ENCODE peak calls at places on chromosomes 12 and 14, in eight cellular contexts. A, L, P, N, M, H, Q and G are unnamed samples.
A peak's percentile ranks its signal among the peaks of the same experiment; 100 is the strongest.

GRCh38 chr12:53949631-53950440 is 4.9 kb upstream of the HOXC12 start:
- DNase-seq in A (no peak), L (no peak), P (no peak), N (no peak), M (peak; percentile 72), H (no peak), Q (peak; percentile 50), G (no peak)

GRCh38 chr12:98645572-98646067 is 530 bp downstream of the APAF1 start:
- DNase-seq in A (no peak), L (no peak), P (no peak), N (no peak), M (no peak), H (peak; percentile 20), Q (no peak), G (no peak)

GRCh38 chr12:109591041-109591440 is 17.4 kb downstream of the MVK start:
- DNase-seq in A (no peak), L (peak; percentile 93), P (no peak), N (no peak), M (no peak), H (no peak), Q (no peak), G (no peak)

GRCh38 chr12:75747572-75747995 is 236.2 kb upstream of the KRR1 start:
- DNase-seq in A (peak; percentile 92), L (no peak), P (no peak), N (peak; percentile 91), M (no peak), H (no peak), Q (no peak), G (no peak)

GRCh38 chr14:65772901-65773574 is 360.5 kb downstream of the FUT8 start:
- DNase-seq in A (no peak), L (no peak), P (no peak), N (no peak), M (no peak), H (no peak), Q (no peak), G (no peak)

GRCh38 chr14:50402965-50403364 is 6.3 kb upstream of the CDKL1 start:
- DNase-seq in A (peak; percentile 56), L (no peak), P (no peak), N (no peak), M (no peak), H (no peak), Q (no peak), G (no peak)

GRCh38 chr14:61561657-61562276 is 133.5 kb upstream of the HIF1A start:
- DNase-seq in A (peak; percentile 99), L (peak; percentile 46), P (peak; percentile 93), N (peak; percentile 90), M (peak; percentile 44), H (no peak), Q (peak; percentile 94), G (no peak)

GRCh38 chr12:112891093-112892024 is 15.4 kb upstream of the OAS1 start:
- DNase-seq in A (no peak), L (peak; percentile 73), P (no peak), N (no peak), M (no peak), H (no peak), Q (no peak), G (no peak)

GRCh38 chr12:132557969-132558856 is 52.2 kb downstream of the LRCOL1 start:
- DNase-seq in A (no peak), L (no peak), P (no peak), N (no peak), M (no peak), H (no peak), Q (peak; percentile 30), G (no peak)

GRCh38 chr12:27319394-27319793 is 13.2 kb upstream of the BMAL2 start:
- DNase-seq in A (peak; percentile 89), L (no peak), P (no peak), N (peak; percentile 74), M (no peak), H (no peak), Q (no peak), G (no peak)

GRCh38 chr14:73166399-73166798 is 30.1 kb downstream of the PSEN1 start:
- DNase-seq in A (no peak), L (no peak), P (no peak), N (no peak), M (no peak), H (no peak), Q (no peak), G (no peak)

GRCh38 chr12:17954788-17955187 is 135.2 kb downstream of the RERGL start:
- DNase-seq in A (no peak), L (no peak), P (no peak), N (no peak), M (no peak), H (peak; percentile 51), Q (no peak), G (peak; percentile 54)

GRCh38 chr14:72256055-72256454 is 323.8 kb downstream of the RGS6 start:
- DNase-seq in A (no peak), L (no peak), P (no peak), N (no peak), M (no peak), H (no peak), Q (no peak), G (no peak)

GRCh38 chr14:104023325-104024055 is 62.0 kb upstream of the ASPG start:
- DNase-seq in A (no peak), L (no peak), P (no peak), N (no peak), M (no peak), H (no peak), Q (no peak), G (no peak)

GRCh38 chr12:105706321-105706972 is 376.0 kb downstream of the C12orf75 start:
- DNase-seq in A (peak; percentile 70), L (no peak), P (peak; percentile 80), N (peak; percentile 66), M (peak; percentile 51), H (no peak), Q (no peak), G (no peak)

GRCh38 chr12:24596768-24597388 is 352.0 kb downstream of the BCAT1 start:
- DNase-seq in A (peak; percentile 58), L (peak; percentile 59), P (no peak), N (peak; percentile 77), M (no peak), H (no peak), Q (peak; percentile 24), G (peak; percentile 28)

GRCh38 chr14:95415993-95416392 is 96.3 kb upstream of the CLMN start:
- DNase-seq in A (no peak), L (no peak), P (no peak), N (no peak), M (no peak), H (no peak), Q (no peak), G (no peak)
- H3K27ac ChIP-seq in A (no peak overlapping the region), L (no peak overlapping the region), P (no peak overlapping the region), N (no peak overlapping the region), M (no peak overlapping the region), H (no peak overlapping the region), Q (no peak overlapping the region), G (no peak overlapping the region)

GRCh38 chr12:32588604-32589003 is 90.5 kb upstream of the DNM1L start:
- DNase-seq in A (no peak), L (no peak), P (no peak), N (no peak), M (no peak), H (no peak), Q (no peak), G (no peak)

GRCh38 chr12:32587536-32588346 is 91.4 kb upstream of the DNM1L start:
- DNase-seq in A (no peak), L (no peak), P (no peak), N (no peak), M (no peak), H (no peak), Q (no peak), G (no peak)

GRCh38 chr12:32586390-32586789 is 92.7 kb upstream of the DNM1L start:
- DNase-seq in A (peak; percentile 54), L (no peak), P (no peak), N (peak; percentile 22), M (no peak), H (peak; percentile 60), Q (no peak), G (no peak)

GRCh38 chr12:32585680-32586079 is 93.4 kb upstream of the DNM1L start:
- DNase-seq in A (no peak), L (no peak), P (no peak), N (no peak), M (no peak), H (no peak), Q (no peak), G (no peak)

DNA sequence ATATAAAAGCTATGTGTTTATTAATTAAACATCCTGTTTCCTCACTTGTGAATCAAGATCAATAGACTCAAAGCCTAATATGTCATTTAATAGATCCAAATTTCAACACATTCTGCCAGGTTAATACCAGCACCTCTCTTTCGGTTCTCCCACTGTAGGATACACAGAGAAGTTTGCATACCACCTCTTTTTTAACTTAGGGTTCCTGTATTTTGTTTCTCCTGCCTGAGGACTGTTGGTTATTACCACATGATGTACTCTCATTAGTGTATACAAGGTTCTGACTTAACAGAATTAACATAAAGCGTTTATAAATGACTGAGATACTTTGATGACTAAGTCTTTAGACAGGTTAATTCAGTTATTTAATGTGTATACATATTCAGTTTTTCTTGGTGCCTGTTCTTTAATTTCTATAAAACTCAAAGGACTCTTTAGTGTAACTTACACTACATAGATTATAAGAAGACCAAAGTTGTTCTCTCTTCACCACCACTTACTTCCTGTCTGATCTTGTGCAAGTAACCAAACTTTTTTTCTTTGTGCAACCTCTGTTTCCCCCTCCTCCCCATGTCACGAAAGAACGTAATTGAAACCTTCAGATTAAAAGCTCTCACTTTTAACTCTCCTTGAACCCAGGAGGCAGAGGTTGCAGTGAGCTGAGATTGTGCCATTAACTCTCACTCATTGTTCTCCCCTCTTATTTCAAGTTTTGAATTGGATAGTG is 89.8 kb upstream of the DNM1L start:
- DNase-seq in A (no peak), L (no peak), P (no peak), N (no peak), M (no peak), H (no peak), Q (no peak), G (no peak)
- H3K9ac ChIP-seq in A (no peak overlapping the region), L (no peak overlapping the region), P (no peak overlapping the region), N (no peak overlapping the region), M (no peak overlapping the region), H (peak overlapping the region; percentile 12), Q (no peak overlapping the region), G (no peak overlapping the region)

GRCh38 chr14:35368139-35368460 is 36.4 kb downstream of the NFKBIA start:
- DNase-seq in A (no peak), L (no peak), P (peak; percentile 40), N (no peak), M (no peak), H (no peak), Q (no peak), G (no peak)
- H3K27ac ChIP-seq in A (no peak overlapping the region), L (no peak overlapping the region), P (peak overlapping the region; percentile 59), N (no peak overlapping the region), M (no peak overlapping the region), H (no peak overlapping the region), Q (no peak overlapping the region), G (no peak overlapping the region)

DNA sequence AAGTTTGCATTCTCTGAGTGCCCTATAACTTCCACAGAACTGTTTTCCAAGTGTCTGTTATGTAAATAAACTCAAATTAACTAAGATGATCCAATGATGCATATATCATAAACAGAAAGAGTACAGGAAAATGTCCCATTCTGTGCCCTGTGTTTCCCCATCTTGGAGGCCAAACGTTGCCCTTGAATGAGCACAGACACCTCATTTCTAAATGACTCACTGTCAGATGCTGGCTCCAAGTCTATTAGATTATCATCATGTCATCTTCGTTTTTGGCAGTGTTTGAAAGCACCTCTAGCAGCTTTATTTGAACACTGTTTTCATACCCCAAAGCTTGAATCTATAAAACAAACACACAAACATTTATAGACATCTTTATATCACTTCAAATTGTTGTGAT is 424.3 kb downstream of the NOVA1 start:
- DNase-seq in A (no peak), L (no peak), P (no peak), N (peak; percentile 0), M (no peak), H (no peak), Q (no peak), G (no peak)
- H3K9ac ChIP-seq in A (no peak overlapping the region), L (no peak overlapping the region), P (no peak overlapping the region), N (no peak overlapping the region), M (no peak overlapping the region), H (no peak overlapping the region), Q (no peak overlapping the region), G (no peak overlapping the region)

GRCh38 chr12:103762473-103762872 is 78.6 kb downstream of the NT5DC3 start:
- DNase-seq in A (no peak), L (no peak), P (no peak), N (no peak), M (no peak), H (no peak), Q (no peak), G (no peak)
- H3K27ac ChIP-seq in A (no peak overlapping the region), L (no peak overlapping the region), P (no peak overlapping the region), N (no peak overlapping the region), M (no peak overlapping the region), H (no peak overlapping the region), Q (no peak overlapping the region), G (no peak overlapping the region)